ENCODE peak calls at places on chromosomes 12 and 14, in eight cellular contexts. O, Y, S, C, Q, E, M and D are unnamed samples.
A peak's percentile ranks its signal among the peaks of the same experiment; 100 is the strongest.

GRCh38 chr12:122459211-122459610 is 36.7 kb upstream of the CLIP1 start:
- DNase-seq in Y (no peak), C (no peak), S (no peak), O (no peak), E (no peak), M (no peak), Q (no peak), D (no peak)

GRCh38 chr12:42552822-42553221 is 36.7 kb downstream of the PRICKLE1 start:
- DNase-seq in M (no peak), Q (no peak), E (no peak), Y (no peak), S (no peak), C (no peak), O (no peak), D (no peak)

GRCh38 chr12:60148109-60148508 is 552.3 kb downstream of the SLC16A7 start:
- DNase-seq in E (no peak), C (peak; percentile 93), O (no peak), Q (peak; percentile 93), M (no peak), Y (no peak), S (no peak), D (no peak)

GRCh38 chr14:76909266-76909665 is 83.1 kb downstream of the LRRC74A start:
- DNase-seq in Y (no peak), O (no peak), M (no peak), S (no peak), E (no peak), C (no peak), Q (no peak), D (no peak)

GRCh38 chr12:105773501-105773900 is 365.3 kb downstream of the NUAK1 start:
- DNase-seq in S (no peak), Q (no peak), E (no peak), O (no peak), C (no peak), Y (no peak), M (no peak), D (peak; percentile 4)

GRCh38 chr12:120007272-120007671 is 18.2 kb downstream of the BICDL1 start:
- DNase-seq in Y (no peak), S (peak; percentile 48), O (no peak), E (peak; percentile 65), Q (no peak), C (no peak), M (no peak), D (no peak)

GRCh38 chr14:72433511-72433910 is 460.4 kb downstream of the DPF3 start:
- DNase-seq in S (no peak), O (no peak), Y (no peak), E (no peak), Q (peak; percentile 67), C (peak; percentile 14), M (no peak), D (no peak)

GRCh38 chr14:100580316-100581227 is 6.6 kb downstream of the BEGAIN start:
- DNase-seq in O (no peak), C (no peak), M (no peak), E (no peak), Q (no peak), S (no peak), Y (no peak), D (no peak)

GRCh38 chr12:115261249-115261648 is 577.3 kb upstream of the TBX3 start:
- DNase-seq in E (no peak), Y (no peak), O (no peak), S (no peak), M (no peak), C (no peak), Q (no peak), D (no peak)

GRCh38 chr12:88570103-88570502 is 10.2 kb downstream of the KITLG start:
- DNase-seq in E (no peak), O (no peak), C (peak; percentile 59), S (no peak), M (no peak), Q (peak; percentile 60), Y (no peak), D (no peak)

GRCh38 chr12:49389092-49389703 is 21.9 kb downstream of the SPATS2 start:
- DNase-seq in M (no peak), O (no peak), Y (no peak), Q (no peak), S (no peak), E (no peak), C (no peak), D (no peak)

GRCh38 chr12:16112626-16113560 is 164.6 kb downstream of the SLC15A5 start:
- DNase-seq in S (peak; percentile 77), C (peak; percentile 13), Y (no peak), M (no peak), E (no peak), O (no peak), Q (no peak), D (no peak)